ENCODE peak calls at places on chromosomes 13 and 19, in nine cellular contexts. F, A, W, X, T, P, N, Q and K are unnamed samples.

GRCh38 chr13:40639226-40639681 is 27.2 kb downstream of the FOXO1 start:
- DNase-seq in Q (no peak), F (peak; percentile 33), P (peak; percentile 76), W (no peak), A (no peak), T (no peak), N (no peak), X (peak; percentile 77), K (no peak)

GRCh38 chr13:51549050-51549449 is 35.2 kb upstream of the WDFY2 start:
- DNase-seq in P (peak; percentile 75), Q (peak; percentile 22), N (no peak), T (no peak), F (peak; percentile 38), W (no peak), A (no peak), X (no peak), K (no peak)

GRCh38 chr13:39038569-39038898 is 278 bp downstream of the NHLRC3 start:
- DNase-seq in P (no peak), F (no peak), W (no peak), T (no peak), N (no peak), A (peak; percentile 34), Q (no peak), X (no peak), K (no peak)

GRCh38 chr19:1955171-1956142 is 14.5 kb downstream of the CSNK1G2 start:
- DNase-seq in Q (no peak), P (no peak), X (no peak), N (no peak), A (no peak), T (no peak), W (no peak), F (no peak), K (no peak)

GRCh38 chr13:113970810-113971470 is 2.9 kb downstream of the C13orf46 start:
- DNase-seq in X (peak; percentile 53), W (peak; percentile 12), F (no peak), T (no peak), Q (peak; percentile 70), N (peak; percentile 30), A (no peak), P (peak; percentile 65), K (no peak)

GRCh38 chr19:18945297-18945696 is 4.3 kb upstream of the HOMER3 start:
- DNase-seq in A (no peak), X (no peak), W (no peak), N (no peak), P (no peak), F (no peak), Q (no peak), T (no peak), K (no peak)

GRCh38 chr19:51511353-51511752 is 9.8 kb upstream of the SIGLEC12 start:
- DNase-seq in W (peak; percentile 72), F (peak; percentile 39), Q (no peak), P (peak; percentile 4), N (no peak), X (no peak), A (no peak), T (no peak), K (no peak)

GRCh38 chr13:39998166-39998565 is 342.7 kb downstream of the COG6 start:
- DNase-seq in T (no peak), N (no peak), A (no peak), F (no peak), X (no peak), W (no peak), P (no peak), Q (no peak), K (no peak)

GRCh38 chr19:47798904-47799266 is 5.5 kb downstream of the TPRX1 start:
- DNase-seq in P (no peak), F (no peak), A (no peak), N (no peak), W (no peak), X (no peak), T (no peak), Q (no peak), K (no peak)